ENCODE peak calls at places on chromosome 9, in seven cellular contexts. A is fibroblast of villous mesenchyme, Z is lower leg skin, D is prostate gland, V is endothelial cell of umbilical vein, L is BJ, U is left ventricle myocardium inferior. E is an unnamed sample.

GRCh38 chr9:126347093-126347492 is 20.5 kb downstream of the MVB12B start:
- DNase-seq in U (no peak), D (no peak), Z (peak), A (no peak), V (no peak), L (no peak), E (no peak)

GRCh38 chr9:42852133-42852532 is 668.7 kb downstream of the SPATA31A6 start:
- DNase-seq in V (no peak), Z (no peak), A (peak), L (no peak), U (no peak), D (no peak), E (peak)

GRCh38 chr9:124696101-124696500 is 75.0 kb downstream of the NR6A1 start:
- DNase-seq in L (no peak), D (no peak), V (peak), A (peak), Z (no peak), U (no peak), E (peak)

GRCh38 chr9:131776473-131776872 is 36.6 kb upstream of the RAPGEF1 start:
- DNase-seq in L (no peak), V (peak), Z (no peak), A (peak), U (no peak), D (no peak), E (peak)

GRCh38 chr9:14400658-14400995 is 86.7 kb upstream of the NFIB start:
- DNase-seq in U (peak), L (no peak), Z (no peak), D (no peak), V (peak), A (peak), E (peak)

GRCh38 chr9:76887003-76887821 is 18.7 kb downstream of the PRUNE2 start:
- DNase-seq in L (no peak), A (no peak), U (no peak), D (no peak), V (no peak), Z (no peak), E (no peak)

GRCh38 chr9:115531410-115532130 is 413.6 kb upstream of the TNC start:
- DNase-seq in A (peak), D (no peak), Z (no peak), V (no peak), U (no peak), L (peak), E (peak)

GRCh38 chr9:33081128-33081851 is 4.8 kb upstream of the SMU1 start:
- DNase-seq in Z (peak), D (peak), A (peak), L (peak), U (peak), V (peak), E (peak)

GRCh38 chr9:36566813-36567217 is 5.9 kb upstream of the MELK start:
- DNase-seq in D (peak), V (peak), L (no peak), A (peak), Z (peak), U (no peak), E (peak)

GRCh38 chr9:34377402-34377741 is 674 bp upstream of the MYORG start:
- DNase-seq in L (no peak), U (no peak), V (no peak), D (peak), A (no peak), Z (peak), E (no peak)

GRCh38 chr9:133759146-133759900 is 21.2 kb upstream of the SARDH start:
- DNase-seq in Z (peak), L (no peak), A (peak), U (peak), D (no peak), V (no peak), E (no peak)

GRCh38 chr9:90998573-90998972 is 197.0 kb downstream of the SYK start:
- DNase-seq in U (no peak), L (no peak), Z (no peak), D (no peak), V (no peak), A (no peak), E (no peak)

GRCh38 chr9:87389936-87390335 is 107.7 kb upstream of the DAPK1 start:
- DNase-seq in U (no peak), L (no peak), Z (no peak), V (no peak), D (no peak), A (no peak), E (no peak)

GRCh38 chr9:133227242-133227860 is 18.3 kb upstream of the OBP2B start:
- DNase-seq in Z (peak), V (no peak), L (no peak), U (no peak), D (no peak), A (no peak), E (no peak)

GRCh38 chr9:116843863-116844620 is 156.9 kb downstream of the TRIM32 start:
- DNase-seq in U (no peak), D (peak), L (peak), V (no peak), A (no peak), Z (no peak), E (no peak)

GRCh38 chr9:20022410-20022809 is 233.6 kb upstream of the SLC24A2 start:
- DNase-seq in Z (no peak), D (no peak), A (peak), L (no peak), V (peak), U (no peak), E (peak)

GRCh38 chr9:21141427-21141882 is at the start of gene IFNW1:
- DNase-seq in L (no peak), U (no peak), Z (no peak), A (peak), D (no peak), V (no peak), E (no peak)

GRCh38 chr9:91746904-91747303 is 203.1 kb downstream of the ROR2 start:
- DNase-seq in L (no peak), Z (no peak), D (no peak), A (peak), U (no peak), V (no peak), E (peak)

DNA sequence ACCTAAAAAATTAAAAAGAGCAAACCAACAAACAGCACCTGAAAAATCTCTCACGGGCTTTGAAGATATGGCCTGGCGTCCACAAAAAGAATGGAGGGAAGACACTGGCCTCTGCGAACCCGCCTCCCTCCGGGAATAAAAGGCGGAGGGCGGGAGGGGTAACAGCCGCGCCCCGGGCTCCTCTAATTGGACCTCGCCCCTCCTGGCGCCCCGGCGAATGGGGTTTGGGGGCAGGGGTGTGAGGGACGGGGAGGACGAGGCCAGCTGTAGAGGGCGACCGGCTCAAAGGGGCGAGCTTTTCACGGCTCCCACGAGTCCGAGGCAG is 753 bp downstream of the FANCC start:
- DNase-seq in Z (peak), U (peak), V (peak), L (no peak), D (peak), A (peak), E (peak)
- TF ChIP-seq CTCF in Z (no peak), U (peak), V (no peak), L (peak), D (no peak), A (no peak), E (no peak)

GRCh38 chr9:121498487-121499176 is 1.0 kb downstream of the GGTA1 start:
- DNase-seq in V (no peak), U (no peak), Z (peak), D (peak), L (no peak), A (peak), E (peak)
- H3K4me3 ChIP-seq in V (peak), U (peak), Z (peak), D (peak), L (peak), A (no peak), E (peak)

DNA sequence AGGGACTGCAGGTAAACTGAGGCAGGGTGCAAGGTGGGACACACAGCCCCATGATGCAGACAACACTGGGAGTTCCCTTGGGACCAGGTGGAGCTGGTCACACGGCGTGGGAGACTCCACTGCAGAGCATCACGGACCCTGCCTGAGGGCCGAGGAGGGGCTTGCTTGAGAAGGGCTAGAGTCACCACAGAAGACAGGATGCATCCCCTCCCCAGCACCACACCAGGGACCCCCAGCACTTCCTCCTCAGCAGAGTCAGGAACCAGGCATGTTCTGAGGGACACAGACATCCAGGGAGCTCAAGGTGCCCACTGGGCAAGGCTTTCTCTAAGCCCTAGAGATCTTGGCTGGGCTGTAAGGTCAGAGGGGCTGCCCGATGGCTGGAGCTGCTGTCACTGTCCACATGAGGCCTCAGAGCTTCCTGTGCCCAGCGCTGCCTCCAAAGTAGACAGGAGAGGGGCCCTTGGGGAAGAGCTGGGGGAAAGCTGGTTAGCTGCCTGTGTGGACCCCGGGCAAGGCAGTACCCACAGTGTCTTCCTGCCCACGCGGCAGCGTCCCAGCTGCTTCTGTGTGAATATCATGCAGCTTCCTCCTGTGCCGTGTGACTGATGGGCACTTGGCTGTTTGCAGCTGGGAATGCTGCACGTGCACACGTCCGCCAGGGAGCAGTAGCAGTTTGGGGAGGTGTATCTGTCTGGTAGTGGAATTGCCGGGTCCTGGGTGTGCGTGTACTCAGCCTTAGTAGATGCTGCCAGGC is 176.6 kb downstream of the CACNA1B start:
- DNase-seq in D (no peak), A (no peak), U (no peak), V (no peak), Z (peak), L (no peak), E (no peak)
- TF ChIP-seq CTCF in D (no peak), A (no peak), U (no peak), V (no peak), Z (no peak), L (no peak), E (no peak)

GRCh38 chr9:93587651-93588347 is 11.4 kb downstream of the PHF2 start:
- DNase-seq in A (no peak), Z (peak), D (no peak), U (no peak), L (no peak), V (no peak), E (no peak)

GRCh38 chr9:93585259-93585658 is 8.9 kb downstream of the PHF2 start:
- DNase-seq in U (no peak), V (no peak), D (no peak), Z (peak), L (no peak), A (no peak), E (no peak)

GRCh38 chr9:93586290-93587057 is 10.1 kb downstream of the PHF2 start:
- DNase-seq in A (no peak), U (peak), D (no peak), L (no peak), V (no peak), Z (peak), E (no peak)

GRCh38 chr9:93587284-93587650 is 10.9 kb downstream of the PHF2 start:
- DNase-seq in A (no peak), L (no peak), D (no peak), U (no peak), Z (peak), V (no peak), E (no peak)

GRCh38 chr9:93585695-93586094 is 9.3 kb downstream of the PHF2 start:
- DNase-seq in V (no peak), D (no peak), A (no peak), Z (peak), U (no peak), L (no peak), E (no peak)
- H3K4me3 ChIP-seq in V (no peak), D (no peak), A (no peak), Z (no peak), U (no peak), L (no peak), E (no peak)

GRCh38 chr9:2243666-2244555 is 228.8 kb downstream of the SMARCA2 start:
- DNase-seq in A (peak), L (no peak), Z (no peak), V (peak), U (no peak), D (no peak), E (peak)
- TF ChIP-seq CTCF in A (no peak), L (no peak), Z (no peak), V (no peak), U (no peak), D (no peak), E (peak)

GRCh38 chr9:79447760-79448159 is 124.0 kb upstream of the TLE4 start:
- DNase-seq in D (no peak), L (no peak), A (no peak), V (no peak), U (no peak), Z (no peak), E (no peak)
- H3K4me3 ChIP-seq in D (no peak), L (no peak), A (no peak), V (no peak), U (no peak), Z (no peak), E (no peak)

DNA sequence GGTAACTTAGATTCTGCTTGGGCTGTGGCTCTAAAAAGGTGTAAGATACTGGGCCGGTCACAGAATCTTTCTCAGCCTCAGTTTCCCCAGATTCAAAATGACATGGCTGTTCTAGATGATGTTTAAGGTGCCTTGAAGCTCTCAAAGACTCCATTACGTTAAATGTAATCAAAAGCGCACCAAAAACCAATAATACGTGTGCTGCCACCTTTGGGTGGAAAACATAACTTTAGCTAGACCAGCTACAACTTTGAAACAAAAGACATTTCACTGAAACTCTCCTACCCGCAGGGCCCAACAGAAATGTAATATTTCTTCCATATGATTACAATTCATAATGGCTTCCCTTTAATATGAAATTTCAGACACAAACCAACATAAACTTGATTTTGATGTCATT is 35.0 kb upstream of the PCSK5 start:
- DNase-seq in A (peak), U (no peak), D (no peak), V (peak), L (no peak), Z (no peak), E (peak)
- TF ChIP-seq CTCF in A (peak), U (peak), D (no peak), V (peak), L (peak), Z (no peak), E (peak)

GRCh38 chr9:111034146-111034545 is 4.1 kb downstream of the LPAR1 start:
- DNase-seq in U (no peak), Z (no peak), D (no peak), L (no peak), A (peak), V (no peak), E (no peak)
- H3K4me3 ChIP-seq in U (no peak), Z (no peak), D (no peak), L (no peak), A (no peak), V (no peak), E (no peak)

GRCh38 chr9:121199921-121200320 is 1.7 kb downstream of the RAB14 start:
- DNase-seq in V (peak), A (no peak), Z (no peak), L (no peak), U (no peak), D (no peak), E (no peak)

GRCh38 chr9:121198512-121199042 is 3.1 kb downstream of the RAB14 start:
- DNase-seq in V (no peak), A (no peak), D (no peak), U (no peak), L (no peak), Z (no peak), E (no peak)

GRCh38 chr9:121194730-121195129 is 6.9 kb downstream of the RAB14 start:
- DNase-seq in U (no peak), D (no peak), V (no peak), L (no peak), Z (no peak), A (no peak), E (no peak)

GRCh38 chr9:121196389-121196788 is 5.3 kb downstream of the RAB14 start:
- DNase-seq in V (no peak), Z (no peak), D (no peak), A (no peak), L (no peak), U (no peak), E (no peak)

DNA sequence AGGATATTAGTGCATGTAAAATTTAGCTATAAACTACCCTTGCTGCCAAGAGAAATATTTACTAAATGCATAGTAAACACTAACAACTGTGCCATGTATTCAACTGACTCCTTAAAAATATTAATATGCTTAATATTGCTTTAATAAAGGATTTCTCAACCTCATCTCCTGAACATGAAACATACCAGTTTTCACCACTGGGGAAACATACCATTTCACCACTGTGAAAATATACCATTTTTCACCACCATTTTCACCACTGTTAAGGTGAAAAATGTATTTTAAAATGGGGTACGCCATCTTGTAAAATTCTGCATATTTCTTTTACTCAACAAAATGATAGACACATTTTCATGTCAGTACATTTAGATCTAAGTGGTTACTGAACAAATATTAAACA is 4.5 kb downstream of the RAB14 start:
- DNase-seq in V (no peak), U (no peak), Z (no peak), A (no peak), L (no peak), D (no peak), E (no peak)
- TF ChIP-seq CTCF in V (no peak), U (peak), Z (no peak), A (peak), L (no peak), D (no peak), E (peak)